ENCODE peak calls at places on chromosomes 7 and 10, in five cellular contexts. One of them, this sample, is unnamed.

GRCh38 chr10:79984851-79985250 is 35.9 kb upstream of the SFTPD start:
- DNase-seq in stimulated activated CD4-positive, alpha-beta T cell treated with anti-CD3 and anti-CD28 coated beads, Interleukin-4, amount 100 ng/mL, for 1 hour: peak
- DNase-seq in fibroblast of the conjunctiva: no peak
- DNase-seq in CD8-positive, alpha-beta memory T cell: no peak
- DNase-seq in Right ventricle myocardium superior: no peak
- DNase-seq in this sample: no peak

GRCh38 chr7:2924866-2925840 is 81.0 kb upstream of the GNA12 start:
- DNase-seq in stimulated activated CD4-positive, alpha-beta T cell treated with anti-CD3 and anti-CD28 coated beads, Interleukin-4, amount 100 ng/mL, for 1 hour: no peak
- DNase-seq in fibroblast of the conjunctiva: no peak
- DNase-seq in CD8-positive, alpha-beta memory T cell: no peak
- DNase-seq in Right ventricle myocardium superior: peak
- DNase-seq in this sample: peak

GRCh38 chr10:69662173-69662685 is 32.2 kb downstream of the FAM241B start:
- DNase-seq in stimulated activated CD4-positive, alpha-beta T cell treated with anti-CD3 and anti-CD28 coated beads, Interleukin-4, amount 100 ng/mL, for 1 hour: no peak
- DNase-seq in fibroblast of the conjunctiva: no peak
- DNase-seq in CD8-positive, alpha-beta memory T cell: no peak
- DNase-seq in Right ventricle myocardium superior: no peak
- DNase-seq in this sample: no peak

GRCh38 chr7:157472311-157473050 is 135.7 kb downstream of the DNAJB6 start:
- DNase-seq in stimulated activated CD4-positive, alpha-beta T cell treated with anti-CD3 and anti-CD28 coated beads, Interleukin-4, amount 100 ng/mL, for 1 hour: no peak
- DNase-seq in fibroblast of the conjunctiva: no peak
- DNase-seq in CD8-positive, alpha-beta memory T cell: no peak
- DNase-seq in Right ventricle myocardium superior: no peak
- DNase-seq in this sample: no peak

GRCh38 chr7:141416691-141417268 is 134.4 kb upstream of the AGK start:
- DNase-seq in stimulated activated CD4-positive, alpha-beta T cell treated with anti-CD3 and anti-CD28 coated beads, Interleukin-4, amount 100 ng/mL, for 1 hour: no peak
- DNase-seq in fibroblast of the conjunctiva: no peak
- DNase-seq in CD8-positive, alpha-beta memory T cell: no peak
- DNase-seq in Right ventricle myocardium superior: no peak
- DNase-seq in this sample: no peak

GRCh38 chr10:119542990-119543813 is 683 bp upstream of the RGS10 start:
- DNase-seq in stimulated activated CD4-positive, alpha-beta T cell treated with anti-CD3 and anti-CD28 coated beads, Interleukin-4, amount 100 ng/mL, for 1 hour: peak
- DNase-seq in fibroblast of the conjunctiva: no peak
- DNase-seq in CD8-positive, alpha-beta memory T cell: peak
- DNase-seq in Right ventricle myocardium superior: peak
- DNase-seq in this sample: peak

GRCh38 chr7:43119371-43120069 is 7.1 kb downstream of the HECW1 start:
- DNase-seq in stimulated activated CD4-positive, alpha-beta T cell treated with anti-CD3 and anti-CD28 coated beads, Interleukin-4, amount 100 ng/mL, for 1 hour: no peak
- DNase-seq in fibroblast of the conjunctiva: peak
- DNase-seq in CD8-positive, alpha-beta memory T cell: no peak
- DNase-seq in Right ventricle myocardium superior: no peak
- DNase-seq in this sample: peak

GRCh38 chr10:1549591-1550290 is 187.6 kb downstream of the ADARB2 start:
- DNase-seq in stimulated activated CD4-positive, alpha-beta T cell treated with anti-CD3 and anti-CD28 coated beads, Interleukin-4, amount 100 ng/mL, for 1 hour: no peak
- DNase-seq in fibroblast of the conjunctiva: no peak
- DNase-seq in CD8-positive, alpha-beta memory T cell: no peak
- DNase-seq in Right ventricle myocardium superior: no peak
- DNase-seq in this sample: no peak

GRCh38 chr10:62934258-62934657 is 118.1 kb upstream of the EGR2 start:
- DNase-seq in stimulated activated CD4-positive, alpha-beta T cell treated with anti-CD3 and anti-CD28 coated beads, Interleukin-4, amount 100 ng/mL, for 1 hour: no peak
- DNase-seq in fibroblast of the conjunctiva: no peak
- DNase-seq in CD8-positive, alpha-beta memory T cell: no peak
- DNase-seq in Right ventricle myocardium superior: no peak
- DNase-seq in this sample: peak

This sample was measured in astrocyte of the hippocampus.